ENCODE peak calls at places on chromosomes 11 and 22, in ten cellular contexts. G is heart left ventricle; F is RWPE2; S is testis; O is lower lobe of right lung; H is transverse colon; K is CD4-positive, alpha-beta memory T cell; Q is CD4-positive, CD25-positive, alpha-beta regulatory T cell; Z is cardiac muscle cell; A is spleen. T is an unnamed sample. For H3K36me3 and H3K4me1, the result is how much of the 10 kb centered on the place peaks cover.

GRCh38 chr11:17979770-17980371 is 33.0 kb downstream of the SERGEF start:
- DNase-seq in G (no peak), F (no peak), S (peak), O (no peak), H (no peak), K (peak), Q (peak), Z (peak), A (no peak), T (no peak)

GRCh38 chr11:72624496-72625201 is 49.6 kb downstream of the PDE2A start:
- DNase-seq in G (peak), F (no peak), S (peak), O (no peak), H (no peak), K (no peak), Q (peak), Z (no peak), A (peak), T (peak)

GRCh38 chr11:80165763-80166162 is 724.9 kb upstream of the TENM4 start:
- DNase-seq in G (no peak), F (no peak), S (no peak), O (no peak), H (no peak), K (no peak), Q (no peak), Z (no peak), A (no peak), T (no peak)

GRCh38 chr22:34972498-34972897 is 93.5 kb upstream of the ISX start:
- DNase-seq in G (no peak), F (no peak), S (no peak), O (no peak), H (no peak), K (no peak), Q (no peak), Z (no peak), A (no peak), T (no peak)

GRCh38 chr11:12679471-12679870 is 5.2 kb downstream of the TEAD1 start:
- DNase-seq in G (no peak), F (no peak), S (no peak), O (no peak), H (no peak), K (no peak), Q (no peak), Z (no peak), A (no peak), T (no peak)

GRCh38 chr11:11451501-11452005 is 98.5 kb upstream of the CSNK2A3 start:
- DNase-seq in G (no peak), F (no peak), S (no peak), O (no peak), H (no peak), K (no peak), Q (no peak), Z (peak), A (no peak), T (no peak)

GRCh38 chr11:111515591-111515990 is 1.0 kb downstream of the HOATZ start:
- DNase-seq in G (no peak), F (no peak), S (no peak), O (no peak), H (no peak), K (no peak), Q (no peak), Z (no peak), A (no peak), T (no peak)

GRCh38 chr11:112172362-112172994 is 2.8 kb upstream of the BCO2 start:
- DNase-seq in G (no peak), F (no peak), S (no peak), O (no peak), H (no peak), K (no peak), Q (peak), Z (no peak), A (no peak), T (no peak)

GRCh38 chr11:120586072-120586471 is 74.5 kb downstream of the GRIK4 start:
- DNase-seq in G (no peak), F (no peak), S (no peak), O (no peak), H (no peak), K (no peak), Q (no peak), Z (no peak), A (peak), T (no peak)

GRCh38 chr11:45383229-45383628 is 97.1 kb upstream of the SYT13 start:
- DNase-seq in G (no peak), F (peak), S (no peak), O (no peak), H (no peak), K (no peak), Q (no peak), Z (peak), A (peak), T (no peak)

GRCh38 chr11:3093281-3094191 is 36.3 kb upstream of the CARS1 start:
- DNase-seq in G (no peak), F (peak), S (no peak), O (no peak), H (no peak), K (no peak), Q (no peak), Z (no peak), A (no peak), T (no peak)

GRCh38 chr11:36240746-36241295 is 48.4 kb downstream of the COMMD9 start:
- DNase-seq in G (no peak), F (no peak), S (no peak), O (no peak), H (no peak), K (no peak), Q (no peak), Z (no peak), A (no peak), T (no peak)

GRCh38 chr11:46332568-46333128 is 14.6 kb upstream of the DGKZ start:
- DNase-seq in G (no peak), F (no peak), S (no peak), O (peak), H (no peak), K (peak), Q (no peak), Z (no peak), A (no peak), T (no peak)

GRCh38 chr22:42156597-42156996 is 26.0 kb upstream of the CYP2D6 start:
- DNase-seq in G (no peak), F (no peak), S (no peak), O (no peak), H (no peak), K (no peak), Q (no peak), Z (no peak), A (no peak), T (no peak)

GRCh38 chr11:121564948-121565684 is 112.3 kb upstream of the SORL1-AS1 start:
- DNase-seq in G (no peak), F (no peak), S (no peak), O (no peak), H (no peak), K (no peak), Q (no peak), Z (no peak), A (no peak), T (no peak)

GRCh38 chr11:88293931-88294330 is 43.6 kb downstream of the CTSC start:
- DNase-seq in G (no peak), F (no peak), S (no peak), O (no peak), H (no peak), K (no peak), Q (no peak), Z (no peak), A (no peak), T (no peak)

GRCh38 chr11:102666331-102666957 is 39.1 kb downstream of the MMP27 start:
- DNase-seq in G (no peak), F (no peak), S (peak), O (no peak), H (peak), K (peak), Q (peak), Z (peak), A (no peak), T (no peak)

GRCh38 chr22:35191412-35191811 is 65.9 kb upstream of the HMGXB4 start:
- DNase-seq in G (no peak), F (no peak), S (no peak), O (no peak), H (no peak), K (no peak), Q (no peak), Z (peak), A (no peak), T (no peak)

GRCh38 chr11:3014314-3014938 is 22.3 kb upstream of the NAP1L4 start:
- DNase-seq in G (no peak), F (no peak), S (no peak), O (no peak), H (peak), K (peak), Q (peak), Z (no peak), A (peak), T (no peak)

GRCh38 chr11:45931739-45932138 is 9.3 kb downstream of the LARGE2 start:
- DNase-seq in G (no peak), F (no peak), S (no peak), O (no peak), H (no peak), K (no peak), Q (no peak), Z (no peak), A (peak), T (no peak)

GRCh38 chr11:116596346-116597260 is 176.2 kb downstream of the BUD13 start:
- DNase-seq in G (no peak), F (peak), S (no peak), O (no peak), H (no peak), K (no peak), Q (no peak), Z (no peak), A (no peak), T (no peak)

GRCh38 chr11:7257744-7258143 is 6.0 kb downstream of the SYT9 start:
- DNase-seq in G (no peak), F (no peak), S (no peak), O (no peak), H (no peak), K (no peak), Q (no peak), Z (no peak), A (no peak), T (no peak)

GRCh38 chr11:60064115-60064514 is 7.7 kb downstream of the MS4A3 start:
- DNase-seq in G (no peak), F (no peak), S (no peak), O (no peak), H (no peak), K (no peak), Q (no peak), Z (no peak), A (no peak), T (no peak)

GRCh38 chr11:94958118-94958517 is 15.2 kb downstream of the CWC15 start:
- DNase-seq in G (no peak), F (no peak), S (no peak), O (no peak), H (no peak), K (no peak), Q (no peak), Z (peak), A (no peak), T (no peak)

GRCh38 chr11:120314861-120315260 is 10.2 kb upstream of the TLCD5 start:
- DNase-seq in G (no peak), F (no peak), S (no peak), O (no peak), H (no peak), K (no peak), Q (no peak), Z (no peak), A (no peak), T (no peak)

GRCh38 chr11:75013051-75013450 is 24.3 kb downstream of the NEU3 start:
- DNase-seq in G (no peak), F (no peak), S (no peak), O (no peak), H (no peak), K (no peak), Q (no peak), Z (no peak), A (no peak), T (no peak)

GRCh38 chr22:23531283-23531921 is 48.7 kb downstream of the IGLL1 start:
- DNase-seq in G (no peak), F (peak), S (no peak), O (peak), H (no peak), K (no peak), Q (no peak), Z (no peak), A (peak), T (no peak)

GRCh38 chr11:8683115-8683807 is 669 bp downstream of the RPL27A start:
- DNase-seq in G (no peak), F (peak), S (no peak), O (peak), H (no peak), K (no peak), Q (no peak), Z (no peak), A (no peak), T (peak)

GRCh38 chr22:22180738-22181514 is 63.7 kb upstream of the VPREB1 start:
- DNase-seq in G (no peak), F (no peak), S (no peak), O (no peak), H (no peak), K (no peak), Q (no peak), Z (no peak), A (no peak), T (no peak)

GRCh38 chr11:90836031-90836430 is 613.2 kb upstream of the CHORDC1 start:
- DNase-seq in G (no peak), F (no peak), S (no peak), O (no peak), H (no peak), K (no peak), Q (no peak), Z (no peak), A (no peak), T (no peak)

GRCh38 chr22:37560682-37561208 is 465 bp downstream of the CDC42EP1 start:
- DNase-seq in G (peak), F (no peak), S (no peak), O (peak), H (peak), K (no peak), Q (no peak), Z (peak), A (no peak), T (no peak)

GRCh38 chr22:17891427-17892167 is 117.3 kb upstream of the BID start:
- DNase-seq in G (peak), F (no peak), S (no peak), O (no peak), H (peak), K (no peak), Q (no peak), Z (no peak), A (no peak), T (no peak)
- H3K36me3 ChIP-seq in G (half or more), F (half or more), S (under half), O (half or more), H (under half), K (under half), Q (half or more), Z (under half), A (half or more), T (half or more)

GRCh38 chr11:1834791-1835670 is at the start of gene SYT8:
- DNase-seq in G (no peak), F (no peak), S (no peak), O (peak), H (peak), K (no peak), Q (no peak), Z (no peak), A (peak), T (no peak)
- H3K4me1 ChIP-seq in G (under half), F (under half), S (under half), O (half or more), H (under half), K (under half), Q (under half), Z (under half), A (under half), T (under half)

DNA sequence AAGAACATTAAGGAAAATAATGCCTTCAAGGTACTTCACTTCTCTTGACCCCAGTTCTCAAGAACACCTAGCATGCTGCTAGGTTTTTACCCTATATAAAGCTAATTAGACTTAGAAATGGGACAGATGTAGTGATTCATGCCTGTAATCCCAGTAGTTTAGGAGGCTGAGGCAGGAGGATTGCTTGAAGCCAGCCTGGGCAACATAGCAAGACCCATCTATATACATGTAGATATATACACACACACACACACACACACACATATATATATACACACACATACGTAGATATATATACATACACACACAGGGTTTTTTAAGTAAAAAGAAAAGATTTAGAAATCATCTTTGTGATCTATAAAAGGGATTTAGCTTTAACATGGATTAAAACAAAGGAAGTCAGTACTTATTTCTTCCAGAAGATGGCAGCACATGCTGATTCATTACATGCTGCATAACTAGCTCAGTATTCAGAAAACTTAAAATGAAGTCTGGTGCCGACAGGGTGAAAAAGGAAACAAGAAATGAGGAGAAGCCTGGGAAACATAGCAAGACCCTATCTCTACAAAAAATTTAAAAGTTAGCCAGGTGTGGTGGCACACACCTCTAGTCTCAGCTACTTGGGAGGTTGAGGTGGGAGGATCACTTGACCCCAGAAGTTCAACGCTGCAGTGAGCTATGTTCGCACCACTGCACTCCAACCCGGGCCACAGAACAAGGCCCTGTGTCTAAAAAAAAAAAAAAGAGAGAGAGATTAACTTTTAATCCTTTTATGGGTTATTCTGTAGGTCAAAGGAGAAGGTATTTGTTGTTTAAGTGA is 28.5 kb upstream of the RBX1 start:
- DNase-seq in G (peak), F (no peak), S (no peak), O (no peak), H (no peak), K (peak), Q (peak), Z (peak), A (no peak), T (no peak)
- H3K36me3 ChIP-seq in G (half or more), F (half or more), S (under half), O (half or more), H (under half), K (under half), Q (under half), Z (under half), A (under half), T (half or more)

GRCh38 chr11:69711824-69712801 is 8.3 kb upstream of the FGF19 start:
- DNase-seq in G (no peak), F (no peak), S (no peak), O (no peak), H (no peak), K (peak), Q (peak), Z (no peak), A (peak), T (no peak)

GRCh38 chr11:69718147-69718546 is 14.3 kb upstream of the FGF19 start:
- DNase-seq in G (peak), F (peak), S (peak), O (no peak), H (no peak), K (no peak), Q (peak), Z (peak), A (no peak), T (no peak)

GRCh38 chr11:69716099-69716498 is 12.3 kb upstream of the FGF19 start:
- DNase-seq in G (no peak), F (no peak), S (no peak), O (no peak), H (no peak), K (no peak), Q (no peak), Z (no peak), A (no peak), T (no peak)

GRCh38 chr11:69716891-69717747 is 13.3 kb upstream of the FGF19 start:
- DNase-seq in G (no peak), F (no peak), S (no peak), O (no peak), H (no peak), K (no peak), Q (no peak), Z (no peak), A (no peak), T (no peak)

DNA sequence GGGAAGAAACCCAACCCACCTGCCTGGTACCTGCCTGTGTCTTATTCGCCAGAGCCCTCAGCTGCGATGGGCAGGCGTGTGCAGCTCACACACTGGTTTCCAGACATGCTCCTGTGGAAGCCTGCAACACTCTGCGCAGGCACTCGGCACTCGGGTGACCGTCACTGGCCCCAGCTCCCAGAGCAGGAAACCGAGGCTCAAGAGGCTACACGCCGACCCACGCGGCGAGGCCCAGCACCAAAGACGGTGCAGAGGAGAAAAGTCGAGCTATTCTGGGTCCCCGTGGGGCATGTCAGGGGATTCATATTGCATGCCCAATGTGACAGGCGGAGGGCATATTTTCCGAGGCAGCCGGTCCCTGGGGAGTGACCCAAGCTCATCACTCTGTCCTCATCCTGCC is 11.6 kb upstream of the FGF19 start:
- DNase-seq in G (no peak), F (no peak), S (no peak), O (no peak), H (no peak), K (no peak), Q (no peak), Z (no peak), A (no peak), T (no peak)
- H3K4me1 ChIP-seq in G (under half), F (under half), S (under half), O (under half), H (under half), K (under half), Q (under half), Z (under half), A (under half), T (under half)

T was measured in right atrium auricular region.